ENCODE peak calls at places on chromosomes 2 and 18, in four cellular contexts. U is NCI-H524, L is GM23248, W is ureter. F is an unnamed sample.

GRCh38 chr2:234002281-234002680 is 48.2 kb upstream of the SPP2 start:
- DNase-seq in U (no peak), L (no peak), W (no peak), F (no peak)

GRCh38 chr2:118677546-118677945 is 169.9 kb downstream of the EN1 start:
- DNase-seq in U (no peak), L (no peak), W (no peak), F (no peak)

GRCh38 chr2:242060212-242060835 is 190.8 kb downstream of the RTP5 start:
- DNase-seq in U (no peak), L (peak), W (no peak), F (no peak)

GRCh38 chr2:105455488-105455991 is 56.7 kb upstream of the FHL2 start:
- DNase-seq in U (no peak), L (peak), W (peak), F (peak)

GRCh38 chr2:180519276-180519675 is 461.1 kb upstream of the UBE2E3 start:
- DNase-seq in U (no peak), L (peak), W (no peak), F (no peak)

GRCh38 chr2:524442-524841 is 152.8 kb downstream of the TMEM18 start:
- DNase-seq in U (no peak), L (peak), W (no peak), F (no peak)

GRCh38 chr2:203894262-203894661 is 26.7 kb downstream of the CTLA4 start:
- DNase-seq in U (no peak), L (no peak), W (no peak), F (no peak)

GRCh38 chr2:56128235-56128634 is 55.6 kb upstream of the CCDC85A start:
- DNase-seq in U (no peak), L (peak), W (no peak), F (no peak)

GRCh38 chr18:13481331-13481730 is 245.0 kb downstream of the FAM210A start:
- DNase-seq in U (no peak), L (no peak), W (peak), F (no peak)

GRCh38 chr2:231531408-231532188 is 1.4 kb upstream of the NMUR1 start:
- DNase-seq in U (no peak), L (peak), W (no peak), F (no peak)

GRCh38 chr2:69122271-69122670 is 109.3 kb downstream of the ANTXR1 start:
- DNase-seq in U (no peak), L (peak), W (no peak), F (no peak)

GRCh38 chr2:223696719-223697118 is 94.6 kb upstream of the SCG2 start:
- DNase-seq in U (no peak), L (peak), W (no peak), F (no peak)

GRCh38 chr18:77145364-77145901 is 12.8 kb upstream of the MBP start:
- DNase-seq in U (no peak), L (no peak), W (no peak), F (no peak)

GRCh38 chr18:48887905-48888531 is 62.7 kb downstream of the SMAD7 start:
- DNase-seq in U (no peak), L (no peak), W (no peak), F (no peak)

GRCh38 chr2:8169443-8169842 is 512.4 kb upstream of the ID2 start:
- DNase-seq in U (no peak), L (peak), W (no peak), F (no peak)

GRCh38 chr2:96772903-96773675 is 12.4 kb downstream of the CNNM4 start:
- DNase-seq in U (no peak), L (no peak), W (no peak), F (no peak)

GRCh38 chr18:36653141-36653869 is 175.5 kb downstream of the TPGS2 start:
- DNase-seq in U (no peak), L (no peak), W (no peak), F (no peak)

GRCh38 chr2:153059338-153060052 is 341.1 kb downstream of the ARL6IP6 start:
- DNase-seq in U (no peak), L (peak), W (no peak), F (no peak)

GRCh38 chr2:189129971-189130370 is 49.6 kb downstream of the COL5A2 start:
- DNase-seq in U (no peak), L (peak), W (no peak), F (no peak)

GRCh38 chr2:3959372-3959771 is 256.0 kb downstream of the DCDC2C start:
- DNase-seq in U (no peak), L (peak), W (no peak), F (no peak)

GRCh38 chr18:66410692-66411091 is 193.2 kb downstream of the CDH19 start:
- DNase-seq in U (no peak), L (no peak), W (no peak), F (no peak)

GRCh38 chr2:119205001-119205669 is 18.5 kb upstream of the STEAP3 start:
- DNase-seq in U (no peak), L (no peak), W (no peak), F (no peak)

GRCh38 chr18:907880-908512 is 3.3 kb downstream of the ADCYAP1 start:
- DNase-seq in U (no peak), L (no peak), W (no peak), F (no peak)

GRCh38 chr18:62632788-62633455 is 82.4 kb upstream of the PHLPP1 start:
- DNase-seq in U (no peak), L (peak), W (no peak), F (peak)

GRCh38 chr2:54680397-54681032 is 42.9 kb upstream of the EML6 start:
- DNase-seq in U (no peak), L (peak), W (no peak), F (no peak)

GRCh38 chr18:13640266-13640860 is 86.0 kb downstream of the FAM210A start:
- DNase-seq in U (no peak), L (no peak), W (no peak), F (no peak)

GRCh38 chr2:54906711-54907110 is 143.5 kb downstream of the RTN4 start:
- DNase-seq in U (peak), L (no peak), W (no peak), F (no peak)

GRCh38 chr2:42198466-42198865 is 29.3 kb downstream of the EML4 start:
- DNase-seq in U (no peak), L (no peak), W (no peak), F (no peak)

GRCh38 chr18:13562494-13563029 is 163.8 kb downstream of the FAM210A start:
- DNase-seq in U (no peak), L (no peak), W (no peak), F (no peak)

GRCh38 chr2:104547251-104547650 is 306.7 kb upstream of the POU3F3 start:
- DNase-seq in U (peak), L (no peak), W (no peak), F (no peak)

GRCh38 chr2:25517701-25518100 is 155.7 kb downstream of the DTNB start:
- DNase-seq in U (no peak), L (no peak), W (no peak), F (no peak)

GRCh38 chr2:73998451-73998850 is 13.7 kb downstream of the TET3 start:
- DNase-seq in U (no peak), L (no peak), W (no peak), F (no peak)

GRCh38 chr2:230067990-230068657 is 600 bp downstream of the SLC16A14 start:
- DNase-seq in U (peak), L (peak), W (peak), F (peak)

GRCh38 chr2:223010641-223011040 is 41.3 kb upstream of the KCNE4 start:
- DNase-seq in U (no peak), L (peak), W (no peak), F (no peak)

GRCh38 chr2:62460175-62460574 is 45.8 kb downstream of the TMEM17 start:
- DNase-seq in U (no peak), L (no peak), W (no peak), F (no peak)

GRCh38 chr2:212897296-212897695 is 254.1 kb downstream of the IKZF2 start:
- DNase-seq in U (peak), L (peak), W (no peak), F (no peak)

GRCh38 chr2:30362468-30363081 is 84.5 kb upstream of the LCLAT1 start:
- DNase-seq in U (no peak), L (peak), W (peak), F (no peak)

GRCh38 chr18:34835466-34835865 is 125.4 kb downstream of the DTNA start:
- DNase-seq in U (no peak), L (no peak), W (no peak), F (no peak)

GRCh38 chr2:217740796-217741195 is 262.0 kb downstream of the TNS1 start:
- DNase-seq in U (no peak), L (no peak), W (peak), F (no peak)